ENCODE peak calls at places on chromosomes 7 and 10, in four cellular contexts. One of them, this sample, is unnamed. For H3K36me3, the result is how much of the 10 kb centered on the place peaks cover.

GRCh38 chr7:107564553-107565298 is 955 bp downstream of the DUS4L start:
- DNase-seq in GM23248: peak
- DNase-seq in PC-3: peak
- DNase-seq in SK-N-SH: no peak
- DNase-seq in this sample: peak

GRCh38 chr10:78802866-78803265 is 265.9 kb upstream of the ZMIZ1 start:
- DNase-seq in SK-N-SH: peak
- DNase-seq in GM23248: peak
- DNase-seq in PC-3: peak
- DNase-seq in this sample: peak

GRCh38 chr7:128014864-128015263 is 16.4 kb downstream of the LRRC4 start:
- DNase-seq in PC-3: no peak
- DNase-seq in GM23248: no peak
- DNase-seq in SK-N-SH: no peak
- DNase-seq in this sample: no peak

GRCh38 chr10:8221481-8221880 is 167.0 kb downstream of the GATA3 start:
- DNase-seq in SK-N-SH: no peak
- DNase-seq in PC-3: no peak
- DNase-seq in GM23248: no peak
- DNase-seq in this sample: no peak

GRCh38 chr7:87148332-87148955 is 3.8 kb upstream of the DMTF1 start:
- DNase-seq in PC-3: peak
- DNase-seq in GM23248: peak
- DNase-seq in SK-N-SH: peak
- DNase-seq in this sample: no peak

GRCh38 chr7:52120908-52121307 is 804.3 kb upstream of the COBL start:
- DNase-seq in GM23248: no peak
- DNase-seq in PC-3: no peak
- DNase-seq in SK-N-SH: no peak
- DNase-seq in this sample: no peak

GRCh38 chr10:132299381-132300336 is 8.1 kb downstream of the STK32C start:
- DNase-seq in PC-3: no peak
- DNase-seq in SK-N-SH: no peak
- DNase-seq in GM23248: no peak
- DNase-seq in this sample: peak

GRCh38 chr10:58153751-58154150 is 113.9 kb downstream of the IPMK start:
- DNase-seq in SK-N-SH: no peak
- DNase-seq in PC-3: no peak
- DNase-seq in GM23248: no peak
- DNase-seq in this sample: no peak

GRCh38 chr10:32445036-32445435 is 904 bp upstream of the CCDC7 start:
- DNase-seq in PC-3: no peak
- DNase-seq in GM23248: peak
- DNase-seq in SK-N-SH: peak
- DNase-seq in this sample: peak

GRCh38 chr10:70167246-70167645 is 3.1 kb downstream of the SAR1A start:
- DNase-seq in PC-3: no peak
- DNase-seq in GM23248: peak
- DNase-seq in SK-N-SH: no peak
- DNase-seq in this sample: no peak

GRCh38 chr10:689433-690226 is at the start of gene DIP2C:
- DNase-seq in SK-N-SH: peak
- DNase-seq in GM23248: peak
- DNase-seq in PC-3: peak
- DNase-seq in this sample: peak

GRCh38 chr7:114959931-114960330 is 38.0 kb downstream of the MDFIC start:
- DNase-seq in SK-N-SH: no peak
- DNase-seq in GM23248: no peak
- DNase-seq in PC-3: no peak
- DNase-seq in this sample: peak

GRCh38 chr7:124489925-124490324 is 275.7 kb downstream of the GPR37 start:
- DNase-seq in GM23248: no peak
- DNase-seq in SK-N-SH: no peak
- DNase-seq in PC-3: no peak
- DNase-seq in this sample: no peak

GRCh38 chr10:20674870-20675385 is 222.2 kb downstream of the NEBL start:
- DNase-seq in PC-3: no peak
- DNase-seq in SK-N-SH: no peak
- DNase-seq in GM23248: no peak
- DNase-seq in this sample: no peak
- H3K36me3 ChIP-seq in PC-3: under half
- H3K36me3 ChIP-seq in SK-N-SH: under half
- H3K36me3 ChIP-seq in GM23248: under half
- H3K36me3 ChIP-seq in this sample: under half

GRCh38 chr7:26191974-26192479 is 8.5 kb downstream of the HNRNPA2B1 start:
- DNase-seq in PC-3: no peak
- DNase-seq in SK-N-SH: no peak
- DNase-seq in GM23248: no peak
- DNase-seq in this sample: no peak
- H3K4me2 ChIP-seq in PC-3: no peak
- H3K4me2 ChIP-seq in SK-N-SH: no peak
- H3K4me2 ChIP-seq in GM23248: no peak
- H3K4me2 ChIP-seq in this sample: no peak

DNA sequence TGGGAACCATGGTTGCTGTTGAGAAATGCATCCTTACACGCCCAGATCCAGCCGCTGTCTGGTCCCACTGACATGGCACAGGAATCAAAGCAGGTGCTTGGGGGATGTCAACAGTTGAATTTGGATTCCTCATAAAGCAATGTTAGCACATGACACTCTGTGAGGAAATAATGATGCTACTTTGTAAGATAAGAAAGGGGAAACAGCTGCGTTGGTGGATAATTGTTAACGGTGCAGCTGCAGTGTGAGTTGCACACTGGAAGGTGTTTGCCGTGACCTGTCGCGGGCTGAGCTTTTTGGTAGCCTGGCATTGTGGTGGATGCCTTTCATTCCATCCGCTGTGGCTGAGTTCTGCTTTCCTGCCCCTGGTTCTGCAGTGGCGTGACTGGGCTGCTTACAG is 113.9 kb downstream of the MGMT start:
- DNase-seq in SK-N-SH: no peak
- DNase-seq in PC-3: no peak
- DNase-seq in GM23248: no peak
- DNase-seq in this sample: no peak
- H3K4me3 ChIP-seq in SK-N-SH: no peak
- H3K4me3 ChIP-seq in PC-3: no peak
- H3K4me3 ChIP-seq in GM23248: no peak
- H3K4me3 ChIP-seq in this sample: no peak

GRCh38 chr10:89364533-89364932 is 13.3 kb upstream of the IFIT1B start:
- DNase-seq in PC-3: no peak
- DNase-seq in SK-N-SH: no peak
- DNase-seq in GM23248: no peak
- DNase-seq in this sample: no peak
- H3K36me3 ChIP-seq in PC-3: under half
- H3K36me3 ChIP-seq in SK-N-SH: under half
- H3K36me3 ChIP-seq in GM23248: under half
- H3K36me3 ChIP-seq in this sample: under half

GRCh38 chr7:66095010-66095409 is 19.4 kb downstream of the ASL start:
- DNase-seq in SK-N-SH: no peak
- DNase-seq in PC-3: no peak
- DNase-seq in GM23248: no peak
- DNase-seq in this sample: peak
- H3K4me2 ChIP-seq in SK-N-SH: no peak
- H3K4me2 ChIP-seq in PC-3: no peak
- H3K4me2 ChIP-seq in GM23248: no peak
- H3K4me2 ChIP-seq in this sample: no peak